ENCODE peak calls at places on chromosomes 4 and X, in four cellular contexts. V, A, U and E are unnamed samples.

GRCh38 chr4:63563288-63564014 is 845.8 kb downstream of the TECRL start:
- DNase-seq in V (no peak), U (peak), A (peak), E (no peak)

GRCh38 chr4:107718351-107718965 is 1.6 kb downstream of the PAPSS1 start:
- DNase-seq in V (no peak), A (no peak), U (no peak), E (no peak)

GRCh38 chrX:84064164-84064563 is 123.8 kb downstream of the RPS6KA6 start:
- DNase-seq in A (no peak), U (no peak), V (no peak), E (peak)

GRCh38 chrX:117508021-117508420 is 608.6 kb downstream of the KLHL13 start:
- DNase-seq in U (no peak), V (no peak), A (no peak), E (no peak)

GRCh38 chr4:148857234-148857972 is 415.2 kb upstream of the NR3C2 start:
- DNase-seq in V (no peak), U (no peak), A (no peak), E (peak)

GRCh38 chr4:102815981-102816380 is 11.4 kb downstream of the UBE2D3 start:
- DNase-seq in U (no peak), A (peak), V (no peak), E (peak)

GRCh38 chrX:18620349-18620748 is 51.6 kb downstream of the RS1 start:
- DNase-seq in V (no peak), U (peak), A (peak), E (no peak)

GRCh38 chr4:69894706-69895105 is 34.8 kb upstream of the SULT1E1 start:
- DNase-seq in U (no peak), A (no peak), V (no peak), E (no peak)

GRCh38 chr4:139077567-139078355 is 62.2 kb downstream of the NOCT start:
- DNase-seq in V (no peak), A (no peak), U (no peak), E (no peak)

GRCh38 chrX:103396186-103396585 is 19.8 kb downstream of the BEX3 start:
- DNase-seq in U (no peak), V (no peak), A (no peak), E (peak)

GRCh38 chr4:11297201-11297600 is 131.5 kb downstream of the HS3ST1 start:
- DNase-seq in V (peak), U (no peak), A (no peak), E (no peak)

GRCh38 chrX:19705196-19705769 is 182.1 kb downstream of the SH3KBP1 start:
- DNase-seq in U (no peak), V (no peak), A (no peak), E (peak)

GRCh38 chr4:869776-870175 is 43.8 kb upstream of the CPLX1 start:
- DNase-seq in U (no peak), A (no peak), V (no peak), E (no peak)

GRCh38 chrX:133676344-133677122 is 261.2 kb upstream of the GPC4 start:
- DNase-seq in A (no peak), U (no peak), V (no peak), E (no peak)

GRCh38 chr4:15682340-15682725 is 706 bp downstream of the FAM200B start:
- DNase-seq in V (no peak), A (no peak), U (no peak), E (peak)

GRCh38 chr4:153634737-153635353 is 49.2 kb upstream of the TLR2 start:
- DNase-seq in U (peak), A (peak), V (no peak), E (peak)

GRCh38 chrX:13099121-13099520 is 54.7 kb upstream of the FAM9C start:
- DNase-seq in A (no peak), V (no peak), U (no peak), E (peak)

DNA sequence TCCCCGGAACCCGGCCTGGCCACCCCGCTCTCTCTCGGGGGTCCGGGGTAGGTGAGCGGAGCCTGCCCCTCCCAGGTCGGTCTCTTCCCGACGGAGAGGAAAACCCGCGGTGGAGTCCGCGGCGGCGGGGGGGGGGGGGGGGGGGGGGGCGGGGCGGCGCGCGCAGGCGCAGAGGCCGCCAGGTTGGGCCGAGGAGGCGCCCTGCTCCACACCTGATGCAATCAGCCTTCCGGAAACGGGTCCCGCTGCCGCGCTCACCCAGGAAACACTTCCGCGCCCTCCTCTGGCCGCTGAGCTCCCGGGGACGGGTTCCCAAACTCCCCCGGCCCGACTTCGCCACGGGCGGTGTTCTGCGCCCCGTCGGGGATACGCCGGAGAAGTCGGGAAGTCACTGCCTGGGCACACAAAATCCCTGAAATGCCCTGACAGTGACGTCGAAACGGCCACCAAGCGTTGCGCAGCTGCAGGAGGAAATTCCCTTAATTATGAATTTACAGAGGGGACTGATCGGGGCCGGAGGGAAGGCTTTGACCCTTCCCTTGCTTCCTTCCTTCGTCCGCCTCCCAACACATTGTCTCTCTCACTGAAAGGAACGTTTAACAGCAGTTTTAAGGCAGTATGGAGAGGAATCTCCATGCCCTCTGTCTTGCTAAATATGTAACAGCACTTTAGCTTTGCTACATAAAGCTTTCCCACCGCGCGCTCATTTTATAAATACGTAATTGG is 2.1 kb upstream of the APBB2 start:
- DNase-seq in A (peak), V (peak), U (peak), E (peak)
- H3K4me3 ChIP-seq in A (peak), V (peak), U (peak), E (peak)

GRCh38 chr4:65580551-65580950 is 89.7 kb downstream of the EPHA5 start:
- DNase-seq in U (peak), V (no peak), A (no peak), E (peak)
- TF ChIP-seq CTCF in U (peak), V (no peak), A (peak), E (peak)

GRCh38 chr4:76235915-76236314 is 15.6 kb upstream of the FAM47E start:
- DNase-seq in U (no peak), V (no peak), A (peak), E (no peak)

GRCh38 chr4:76235407-76235806 is 16.1 kb upstream of the FAM47E start:
- DNase-seq in U (no peak), V (no peak), A (no peak), E (no peak)

GRCh38 chr4:76233967-76234678 is 17.4 kb upstream of the FAM47E start:
- DNase-seq in U (no peak), V (peak), A (no peak), E (peak)

GRCh38 chr4:76233534-76233933 is 18.0 kb upstream of the FAM47E start:
- DNase-seq in A (no peak), V (no peak), U (no peak), E (peak)

DNA sequence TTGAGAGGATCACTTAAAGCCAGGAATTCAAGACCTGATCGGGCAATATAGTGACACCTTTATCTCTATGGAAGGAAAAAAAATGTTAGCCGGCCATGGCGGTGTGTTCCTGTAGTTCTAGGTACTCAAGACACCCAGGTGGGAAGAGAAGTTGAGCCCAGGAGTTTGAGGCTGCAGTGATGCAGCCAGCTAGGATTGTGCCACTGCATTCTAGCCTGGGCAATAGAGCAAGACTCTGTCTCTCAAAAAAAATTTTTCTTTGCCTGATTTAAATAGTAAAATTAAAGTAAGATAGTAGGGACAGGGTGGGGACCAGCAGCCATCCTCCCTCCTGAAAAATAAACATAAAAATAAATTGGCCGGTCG is 16.9 kb upstream of the FAM47E start:
- DNase-seq in A (no peak), V (no peak), U (no peak), E (no peak)
- H3K4me3 ChIP-seq in A (no peak), V (peak), U (no peak), E (peak)

GRCh38 chr4:177381762-177382310 is 60.4 kb downstream of the AGA start:
- DNase-seq in V (no peak), U (no peak), A (no peak), E (no peak)

GRCh38 chr4:177375971-177376370 is 66.3 kb downstream of the AGA start:
- DNase-seq in A (no peak), U (peak), V (no peak), E (no peak)

GRCh38 chr4:177385576-177386320 is 56.5 kb downstream of the AGA start:
- DNase-seq in A (no peak), V (no peak), U (no peak), E (no peak)

GRCh38 chr4:177384856-177385396 is 57.3 kb downstream of the AGA start:
- DNase-seq in V (no peak), U (no peak), A (no peak), E (no peak)

GRCh38 chr4:177380730-177381287 is 61.4 kb downstream of the AGA start:
- DNase-seq in V (no peak), U (peak), A (peak), E (no peak)
- TF ChIP-seq CTCF in V (peak), U (peak), A (peak), E (peak)

GRCh38 chr4:3414421-3415279 is 27.1 kb upstream of the HGFAC start:
- DNase-seq in U (no peak), V (no peak), A (no peak), E (no peak)
- H3K4me3 ChIP-seq in U (no peak), V (no peak), A (no peak), E (no peak)

GRCh38 chrX:64205735-64206491 is 405 bp upstream of the AMER1 start:
- DNase-seq in V (peak), A (peak), U (peak), E (peak)
- TF ChIP-seq CTCF in V (no peak), A (peak), U (peak), E (peak)